ENCODE peak calls at places on chromosome 13, in six cellular contexts. W is A172, D is left kidney, C is NCI-H345, Z is GM13977, P is T-helper 17 cell. J is an unnamed sample.

GRCh38 chr13:72290962-72291681 is 424.1 kb upstream of the DACH1 start:
- DNase-seq in D (no peak), Z (no peak), C (no peak), W (peak; percentile 96), P (no peak), J (no peak)

GRCh38 chr13:111629933-111630332 is 309.5 kb downstream of the TEX29 start:
- DNase-seq in C (peak; percentile 17), P (no peak), W (no peak), D (peak; percentile 87), Z (no peak), J (no peak)

GRCh38 chr13:68190826-68191225 is 960.7 kb upstream of the PCDH9 start:
- DNase-seq in W (peak; percentile 85), P (no peak), C (no peak), Z (no peak), D (no peak), J (no peak)

GRCh38 chr13:25881946-25882574 is 169.8 kb downstream of the SHISA2 start:
- DNase-seq in W (no peak), D (peak; percentile 94), P (no peak), C (peak; percentile 67), Z (no peak), J (no peak)

GRCh38 chr13:19864018-19864338 is 529 bp upstream of the ZMYM5 start:
- DNase-seq in C (no peak), D (peak; percentile 91), Z (peak; percentile 74), P (peak; percentile 45), W (peak; percentile 55), J (peak; percentile 31)

GRCh38 chr13:46759861-46760260 is 37.1 kb downstream of the ESD start:
- DNase-seq in C (no peak), Z (no peak), D (peak; percentile 29), P (no peak), W (no peak), J (no peak)

GRCh38 chr13:92390217-92390616 is 836.4 kb upstream of the GPC6 start:
- DNase-seq in P (no peak), D (peak; percentile 54), Z (no peak), W (peak; percentile 5), C (peak; percentile 76), J (no peak)

GRCh38 chr13:40109324-40109958 is 454.0 kb downstream of the COG6 start:
- DNase-seq in D (no peak), Z (no peak), P (no peak), C (no peak), W (peak; percentile 45), J (peak; percentile 61)

GRCh38 chr13:35190241-35190640 is 248.2 kb downstream of the NBEA start:
- DNase-seq in C (no peak), D (no peak), Z (no peak), P (no peak), W (no peak), J (peak; percentile 89)

GRCh38 chr13:113643593-113643992 is 14.4 kb downstream of the ATP4B start:
- DNase-seq in Z (no peak), W (no peak), C (no peak), P (no peak), D (peak; percentile 76), J (no peak)

GRCh38 chr13:82681535-82681934 is 1200.7 kb downstream of the SLITRK1 start:
- DNase-seq in W (no peak), P (no peak), Z (no peak), C (peak; percentile 34), D (no peak), J (no peak)

GRCh38 chr13:79548886-79549285 is 67.9 kb downstream of the NDFIP2 start:
- DNase-seq in P (no peak), D (peak; percentile 32), W (no peak), C (no peak), Z (no peak), J (no peak)

J was measured in AG09319.